ENCODE peak calls at places on chromosomes 13 and 19, in five cellular contexts. One of them, this sample, is unnamed.

GRCh38 chr13:112464720-112465119 is 88.6 kb downstream of the SPACA7 start:
- DNase-seq in A549: no peak
- DNase-seq in HepG2: no peak
- DNase-seq in WTC11: no peak
- DNase-seq in GM12878: no peak
- DNase-seq in this sample: no peak

GRCh38 chr19:39154626-39155100 is 29.1 kb downstream of the PAK4 start:
- DNase-seq in A549: peak; percentile 55
- DNase-seq in HepG2: no peak
- DNase-seq in WTC11: peak; percentile 56
- DNase-seq in GM12878: no peak
- DNase-seq in this sample: peak; percentile 77

GRCh38 chr13:101579291-101579802 is 126.9 kb downstream of the ITGBL1 start:
- DNase-seq in A549: no peak
- DNase-seq in HepG2: peak; percentile 2
- DNase-seq in WTC11: no peak
- DNase-seq in GM12878: no peak
- DNase-seq in this sample: no peak

GRCh38 chr13:33251131-33251629 is 34.4 kb downstream of the STARD13 start:
- DNase-seq in A549: no peak
- DNase-seq in HepG2: no peak
- DNase-seq in WTC11: no peak
- DNase-seq in GM12878: peak; percentile 41
- DNase-seq in this sample: no peak

GRCh38 chr13:20782116-20782708 is 8.5 kb upstream of the EEF1AKMT1 start:
- DNase-seq in A549: no peak
- DNase-seq in HepG2: no peak
- DNase-seq in WTC11: no peak
- DNase-seq in GM12878: no peak
- DNase-seq in this sample: no peak

GRCh38 chr19:55354698-55355212 is at the start of gene COX6B2:
- DNase-seq in A549: no peak
- DNase-seq in HepG2: no peak
- DNase-seq in WTC11: no peak
- DNase-seq in GM12878: no peak
- DNase-seq in this sample: peak; percentile 62

GRCh38 chr13:85367887-85368286 is 431.3 kb downstream of the SLITRK6 start:
- DNase-seq in A549: no peak
- DNase-seq in HepG2: no peak
- DNase-seq in WTC11: no peak
- DNase-seq in GM12878: no peak
- DNase-seq in this sample: no peak

GRCh38 chr19:35734273-35734672 is 8.0 kb downstream of the IGFLR1 start:
- DNase-seq in A549: no peak
- DNase-seq in HepG2: no peak
- DNase-seq in WTC11: no peak
- DNase-seq in GM12878: no peak
- DNase-seq in this sample: no peak

GRCh38 chr13:113428871-113429607 is 24.2 kb downstream of the ADPRHL1 start:
- DNase-seq in A549: no peak
- DNase-seq in HepG2: no peak
- DNase-seq in WTC11: no peak
- DNase-seq in GM12878: no peak
- DNase-seq in this sample: no peak

GRCh38 chr19:21698215-21698614 is 69.2 kb downstream of the ZNF100 start:
- DNase-seq in A549: no peak
- DNase-seq in HepG2: peak; percentile 4
- DNase-seq in WTC11: no peak
- DNase-seq in GM12878: no peak
- DNase-seq in this sample: peak; percentile 9

GRCh38 chr13:114226088-114226487 is 8.6 kb upstream of the CDC16 start:
- DNase-seq in A549: no peak
- DNase-seq in HepG2: no peak
- DNase-seq in WTC11: no peak
- DNase-seq in GM12878: no peak
- DNase-seq in this sample: no peak

GRCh38 chr19:45960595-45961235 is 12.9 kb downstream of the NOVA2 start:
- DNase-seq in A549: no peak
- DNase-seq in HepG2: no peak
- DNase-seq in WTC11: peak; percentile 82
- DNase-seq in GM12878: no peak
- DNase-seq in this sample: peak; percentile 39

GRCh38 chr13:27006519-27007161 is 165.0 kb downstream of the USP12 start:
- DNase-seq in A549: no peak
- DNase-seq in HepG2: no peak
- DNase-seq in WTC11: peak; percentile 42
- DNase-seq in GM12878: no peak
- DNase-seq in this sample: no peak

GRCh38 chr13:74218291-74218690 is 84.1 kb upstream of the KLF12 start:
- DNase-seq in A549: no peak
- DNase-seq in HepG2: no peak
- DNase-seq in WTC11: no peak
- DNase-seq in GM12878: no peak
- DNase-seq in this sample: no peak

GRCh38 chr19:37551123-37551993 is 43.2 kb downstream of the ZNF571 start:
- DNase-seq in A549: no peak
- DNase-seq in HepG2: no peak
- DNase-seq in WTC11: peak; percentile 49
- DNase-seq in GM12878: no peak
- DNase-seq in this sample: peak; percentile 63
- TF ChIP-seq ESRRA in A549: no peak
- TF ChIP-seq ESRRA in HepG2: no peak
- TF ChIP-seq ESRRA in WTC11: no peak
- TF ChIP-seq ESRRA in GM12878: no peak
- TF ChIP-seq ESRRA in this sample: no peak

DNA sequence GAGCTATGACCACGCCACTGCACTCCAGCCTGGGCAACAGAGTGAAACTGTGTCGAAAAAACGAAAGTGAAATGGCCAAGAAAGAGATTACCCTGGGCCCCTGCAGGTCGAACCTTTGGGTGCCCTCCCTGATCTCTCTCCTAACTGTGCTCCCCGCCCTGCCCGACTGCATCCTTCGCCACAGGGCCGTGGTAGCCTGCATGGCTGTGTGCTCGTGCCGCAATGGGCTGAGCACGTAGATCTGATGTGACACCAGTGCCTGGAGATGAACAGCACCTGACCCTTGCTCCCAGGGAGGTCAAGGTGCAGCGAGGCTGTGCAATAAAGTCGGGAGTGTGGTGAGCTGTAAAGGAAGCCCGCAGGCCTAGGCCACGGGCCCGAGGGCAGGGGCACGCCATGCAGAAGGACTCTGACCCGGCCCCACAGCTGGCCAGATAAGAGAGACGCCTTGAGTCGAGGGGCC is 60.2 kb downstream of the PEX11G start:
- DNase-seq in A549: no peak
- DNase-seq in HepG2: no peak
- DNase-seq in WTC11: no peak
- DNase-seq in GM12878: no peak
- DNase-seq in this sample: no peak
- TF ChIP-seq ESRRA in A549: no peak
- TF ChIP-seq ESRRA in HepG2: no peak
- TF ChIP-seq ESRRA in WTC11: no peak
- TF ChIP-seq ESRRA in GM12878: no peak
- TF ChIP-seq ESRRA in this sample: no peak

DNA sequence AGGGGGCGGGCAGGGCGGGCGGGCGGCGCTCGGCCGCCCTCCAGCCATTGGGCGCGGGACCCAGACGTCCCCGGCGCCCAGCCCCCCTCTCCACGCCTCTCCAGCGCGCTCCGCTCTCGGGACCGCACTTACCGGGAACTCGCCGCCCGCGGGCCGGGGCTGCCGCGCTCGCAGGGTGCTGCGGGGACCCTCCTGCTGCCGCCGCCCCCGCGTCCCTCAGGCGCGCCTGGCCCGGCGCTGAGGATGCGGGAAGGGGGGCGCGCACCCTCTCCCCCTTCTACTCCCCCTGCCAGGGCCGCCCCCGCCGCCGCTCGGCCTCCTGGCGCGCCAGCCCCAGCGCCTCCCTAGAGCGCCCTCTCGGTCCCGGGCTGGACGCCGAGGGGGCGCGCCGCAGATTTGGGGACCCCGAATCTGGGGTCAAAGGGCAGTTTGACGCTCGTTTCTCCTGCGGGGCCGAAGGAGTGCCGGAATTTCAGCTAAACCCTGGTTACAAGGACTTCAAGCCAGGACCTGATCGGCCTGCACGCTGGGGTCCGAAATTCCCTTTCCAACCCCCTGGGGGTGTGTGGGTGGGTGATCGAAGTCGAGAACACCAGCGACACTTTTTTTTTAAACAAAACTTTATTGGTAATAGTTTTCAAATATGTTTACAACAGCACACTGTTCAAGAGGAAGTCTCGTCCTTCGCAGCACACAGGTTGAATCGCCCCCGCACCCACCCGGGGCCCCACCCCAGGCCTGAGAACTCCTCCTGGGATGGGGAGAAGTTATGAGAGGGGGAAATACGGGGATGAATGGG is 734 bp upstream of the SAMD1 start:
- DNase-seq in A549: peak; percentile 62
- DNase-seq in HepG2: peak; percentile 44
- DNase-seq in WTC11: peak; percentile 35
- DNase-seq in GM12878: no peak
- DNase-seq in this sample: peak; percentile 92
- TF ChIP-seq ESRRA in A549: no peak
- TF ChIP-seq ESRRA in HepG2: no peak
- TF ChIP-seq ESRRA in WTC11: no peak
- TF ChIP-seq ESRRA in GM12878: no peak
- TF ChIP-seq ESRRA in this sample: no peak

DNA sequence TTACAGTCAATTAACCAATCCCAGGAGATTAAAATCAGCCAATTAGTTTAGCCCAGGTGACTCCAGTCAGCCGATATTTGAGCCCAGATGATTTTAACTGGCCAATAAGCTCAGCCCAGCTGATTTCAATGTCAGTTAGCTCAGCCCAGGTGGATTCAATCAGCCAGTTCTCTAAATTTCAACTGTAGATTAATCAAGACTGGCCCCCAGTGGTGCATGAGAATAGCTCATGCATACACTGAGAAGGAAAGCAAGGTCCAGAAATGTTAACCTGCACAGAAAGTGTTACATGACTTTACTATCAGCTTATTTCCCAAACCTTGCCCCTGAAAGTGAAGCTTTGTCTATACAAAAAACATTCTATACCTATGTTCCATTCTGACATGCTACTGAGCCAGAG is 55.4 kb upstream of the ZNF724 start:
- DNase-seq in A549: no peak
- DNase-seq in HepG2: no peak
- DNase-seq in WTC11: no peak
- DNase-seq in GM12878: no peak
- DNase-seq in this sample: no peak
- TF ChIP-seq ESRRA in A549: no peak
- TF ChIP-seq ESRRA in HepG2: no peak
- TF ChIP-seq ESRRA in WTC11: no peak
- TF ChIP-seq ESRRA in GM12878: no peak
- TF ChIP-seq ESRRA in this sample: no peak

DNA sequence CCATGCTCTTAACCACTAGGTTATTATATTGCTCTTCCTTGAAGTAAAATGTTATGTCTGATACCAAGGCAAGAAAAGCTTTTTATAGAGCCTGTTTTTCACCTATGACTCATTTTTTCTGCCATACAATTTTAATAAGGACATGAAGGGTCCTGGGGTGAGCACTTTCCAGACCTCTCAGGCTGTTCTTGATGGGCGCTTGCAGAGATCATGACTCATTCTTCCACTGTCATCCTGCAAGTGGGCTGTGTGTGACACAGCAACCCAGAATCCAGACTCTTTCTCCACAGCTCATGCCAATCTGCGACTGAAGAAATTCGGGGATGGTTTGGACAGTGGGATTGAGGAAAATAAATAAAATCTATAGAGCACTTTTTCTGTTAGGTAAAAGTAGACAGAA is 506.7 kb upstream of the NBEA start:
- DNase-seq in A549: no peak
- DNase-seq in HepG2: no peak
- DNase-seq in WTC11: no peak
- DNase-seq in GM12878: no peak
- DNase-seq in this sample: no peak
- TF ChIP-seq ESRRA in A549: no peak
- TF ChIP-seq ESRRA in HepG2: no peak
- TF ChIP-seq ESRRA in WTC11: no peak
- TF ChIP-seq ESRRA in GM12878: no peak
- TF ChIP-seq ESRRA in this sample: no peak

GRCh38 chr19:50204081-50204428 is 633 bp downstream of the MYH14 start:
- DNase-seq in A549: no peak
- DNase-seq in HepG2: no peak
- DNase-seq in WTC11: no peak
- DNase-seq in GM12878: no peak
- DNase-seq in this sample: no peak

GRCh38 chr19:50205681-50206138 is 2.3 kb downstream of the MYH14 start:
- DNase-seq in A549: no peak
- DNase-seq in HepG2: no peak
- DNase-seq in WTC11: peak; percentile 36
- DNase-seq in GM12878: no peak
- DNase-seq in this sample: no peak

GRCh38 chr19:50206191-50206590 is 2.8 kb downstream of the MYH14 start:
- DNase-seq in A549: no peak
- DNase-seq in HepG2: no peak
- DNase-seq in WTC11: no peak
- DNase-seq in GM12878: no peak
- DNase-seq in this sample: no peak

GRCh38 chr19:50203281-50204080 is at the start of gene MYH14:
- DNase-seq in A549: peak; percentile 99
- DNase-seq in HepG2: peak; percentile 79
- DNase-seq in WTC11: peak; percentile 96
- DNase-seq in GM12878: no peak
- DNase-seq in this sample: peak; percentile 96

GRCh38 chr19:50204811-50205675 is 1.6 kb downstream of the MYH14 start:
- DNase-seq in A549: no peak
- DNase-seq in HepG2: peak; percentile 70
- DNase-seq in WTC11: peak; percentile 96
- DNase-seq in GM12878: no peak
- DNase-seq in this sample: peak; percentile 84
- TF ChIP-seq ESRRA in A549: no peak
- TF ChIP-seq ESRRA in HepG2: no peak
- TF ChIP-seq ESRRA in WTC11: no peak
- TF ChIP-seq ESRRA in GM12878: no peak
- TF ChIP-seq ESRRA in this sample: no peak

DNA sequence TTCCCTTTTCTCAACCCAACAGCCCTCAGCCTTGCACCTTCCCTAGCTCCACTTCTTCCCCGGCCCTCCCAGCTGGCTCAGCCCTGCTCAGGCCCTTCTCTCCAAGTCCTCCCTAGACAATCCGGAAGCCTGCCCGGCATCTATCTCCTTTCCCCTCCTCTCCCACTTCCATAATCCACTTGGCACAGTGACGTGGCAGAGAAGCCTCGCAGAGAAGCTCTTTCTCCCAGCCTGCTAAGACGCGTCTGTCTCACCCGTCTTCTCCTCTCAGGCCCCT is 1.1 kb downstream of the UBXN6 start:
- DNase-seq in A549: no peak
- DNase-seq in HepG2: no peak
- DNase-seq in WTC11: no peak
- DNase-seq in GM12878: no peak
- DNase-seq in this sample: no peak
- TF ChIP-seq ESRRA in A549: no peak
- TF ChIP-seq ESRRA in HepG2: no peak
- TF ChIP-seq ESRRA in WTC11: no peak
- TF ChIP-seq ESRRA in GM12878: no peak
- TF ChIP-seq ESRRA in this sample: no peak